ENCODE peak calls at places on chromosome 20, in five cellular contexts. A, L, P, V and W are unnamed samples.

GRCh38 chr20:53664121-53664520 is 70.5 kb upstream of the ZNF217 start:
- DNase-seq in A (no peak), L (no peak), P (peak; percentile 26), V (peak; percentile 39), W (no peak)

GRCh38 chr20:34334654-34335407 is 28.2 kb upstream of the ITCH start:
- DNase-seq in A (no peak), L (no peak), P (no peak), V (no peak), W (no peak)

GRCh38 chr20:40497781-40498691 is 191.0 kb downstream of the MAFB start:
- DNase-seq in A (no peak), L (peak; percentile 87), P (no peak), V (no peak), W (peak; percentile 11)

GRCh38 chr20:56513096-56513806 is 11.3 kb upstream of the FAM209A start:
- DNase-seq in A (no peak), L (no peak), P (peak; percentile 42), V (no peak), W (no peak)

GRCh38 chr20:25017257-25017803 is 24.8 kb upstream of the APMAP start:
- DNase-seq in A (no peak), L (peak; percentile 54), P (peak; percentile 94), V (peak; percentile 98), W (peak; percentile 98)

GRCh38 chr20:59723108-59723500 is 118.8 kb downstream of the PHACTR3 start:
- DNase-seq in A (no peak), L (no peak), P (no peak), V (no peak), W (no peak)

GRCh38 chr20:11267131-11267761 is 593.4 kb upstream of the JAG1 start:
- DNase-seq in A (peak; percentile 74), L (no peak), P (no peak), V (no peak), W (peak; percentile 50)

GRCh38 chr20:2178328-2179232 is 77.0 kb downstream of the STK35 start:
- DNase-seq in A (no peak), L (no peak), P (peak; percentile 76), V (peak; percentile 35), W (no peak)

GRCh38 chr20:53409177-53409576 is 184.5 kb downstream of the ZNF217 start:
- DNase-seq in A (no peak), L (no peak), P (no peak), V (no peak), W (no peak)

GRCh38 chr20:14700641-14700965 is 363.2 kb upstream of the FLRT3 start:
- DNase-seq in A (no peak), L (no peak), P (no peak), V (no peak), W (no peak)

GRCh38 chr20:57736738-57737347 is 27.0 kb upstream of the PMEPA1 start:
- DNase-seq in A (no peak), L (no peak), P (no peak), V (no peak), W (no peak)

GRCh38 chr20:58717278-58718091 is 24.9 kb downstream of the NPEPL1 start:
- DNase-seq in A (peak; percentile 17), L (no peak), P (peak; percentile 79), V (peak; percentile 24), W (peak; percentile 7)

GRCh38 chr20:9363673-9364072 is 150.7 kb upstream of the LAMP5 start:
- DNase-seq in A (no peak), L (no peak), P (no peak), V (no peak), W (no peak)

GRCh38 chr20:52536841-52537400 is 345.3 kb upstream of the ZFP64 start:
- DNase-seq in A (no peak), L (no peak), P (no peak), V (no peak), W (no peak)

GRCh38 chr20:23232219-23232581 is 118.4 kb upstream of the NXT1 start:
- DNase-seq in A (no peak), L (no peak), P (peak; percentile 77), V (no peak), W (no peak)

GRCh38 chr20:11682285-11682684 is 235.4 kb upstream of the BTBD3 start:
- DNase-seq in A (no peak), L (no peak), P (no peak), V (no peak), W (no peak)

GRCh38 chr20:2237059-2237458 is 58.7 kb upstream of the TGM3 start:
- DNase-seq in A (peak; percentile 22), L (peak; percentile 80), P (peak; percentile 92), V (peak; percentile 43), W (peak; percentile 39)

GRCh38 chr20:41005361-41005729 is 23.3 kb upstream of the TOP1 start:
- DNase-seq in A (peak; percentile 70), L (no peak), P (peak; percentile 98), V (peak; percentile 94), W (peak; percentile 92)

GRCh38 chr20:32278199-32278643 is 770 bp downstream of the KIF3B start:
- DNase-seq in A (no peak), L (no peak), P (no peak), V (no peak), W (no peak)

GRCh38 chr20:22466447-22467171 is 117.8 kb downstream of the FOXA2 start:
- DNase-seq in A (no peak), L (no peak), P (no peak), V (no peak), W (no peak)

GRCh38 chr20:46990017-46990810 is 95.6 kb downstream of the EYA2 start:
- DNase-seq in A (no peak), L (no peak), P (peak; percentile 90), V (no peak), W (no peak)

GRCh38 chr20:58306421-58307261 is 2.9 kb upstream of the RAB22A start:
- DNase-seq in A (no peak), L (peak; percentile 86), P (no peak), V (peak; percentile 62), W (no peak)

GRCh38 chr20:4869290-4870193 is 131.8 kb downstream of the SLC23A2 start:
- DNase-seq in A (no peak), L (no peak), P (no peak), V (no peak), W (no peak)

GRCh38 chr20:40949346-40949745 is 79.3 kb upstream of the TOP1 start:
- DNase-seq in A (no peak), L (no peak), P (no peak), V (no peak), W (no peak)

GRCh38 chr20:663315-664090 is 10.5 kb upstream of the SRXN1 start:
- DNase-seq in A (no peak), L (peak; percentile 70), P (no peak), V (no peak), W (no peak)

GRCh38 chr20:58040447-58041290 is 187.8 kb downstream of the ANKRD60 start:
- DNase-seq in A (no peak), L (no peak), P (peak; percentile 79), V (no peak), W (no peak)

GRCh38 chr20:3163099-3164042 is 3.7 kb upstream of the FASTKD5 start:
- DNase-seq in A (no peak), L (no peak), P (peak; percentile 71), V (no peak), W (peak; percentile 1)

GRCh38 chr20:23257848-23258746 is 92.5 kb upstream of the NXT1 start:
- DNase-seq in A (no peak), L (no peak), P (no peak), V (no peak), W (no peak)

GRCh38 chr20:51525241-51526104 is 17.0 kb downstream of the NFATC2 start:
- DNase-seq in A (no peak), L (peak; percentile 83), P (no peak), V (no peak), W (no peak)

GRCh38 chr20:5890773-5891441 is 59.4 kb downstream of the TRMT6 start:
- DNase-seq in A (no peak), L (no peak), P (no peak), V (no peak), W (no peak)

GRCh38 chr20:48207505-48207904 is 422.2 kb upstream of the SULF2 start:
- DNase-seq in A (no peak), L (no peak), P (no peak), V (no peak), W (no peak)

GRCh38 chr20:48204499-48204898 is 419.2 kb upstream of the SULF2 start:
- DNase-seq in A (no peak), L (no peak), P (no peak), V (no peak), W (no peak)

GRCh38 chr20:48203252-48203651 is 418.0 kb upstream of the SULF2 start:
- DNase-seq in A (peak; percentile 53), L (no peak), P (no peak), V (no peak), W (no peak)

GRCh38 chr20:48205786-48206185 is 420.5 kb upstream of the SULF2 start:
- DNase-seq in A (no peak), L (no peak), P (no peak), V (no peak), W (no peak)

GRCh38 chr20:48205281-48205782 is 420.1 kb upstream of the SULF2 start:
- DNase-seq in A (no peak), L (no peak), P (no peak), V (no peak), W (no peak)
- TF ChIP-seq CTCF in A (no peak), L (no peak), P (no peak), V (no peak), W (no peak)

GRCh38 chr20:35742741-35743523 is 872 bp upstream of the RBM39 start:
- DNase-seq in A (no peak), L (no peak), P (no peak), V (no peak), W (no peak)
- TF ChIP-seq POLR2A in A (no peak), L (peak; percentile 31), P (no peak), V (no peak), W (no peak)

DNA sequence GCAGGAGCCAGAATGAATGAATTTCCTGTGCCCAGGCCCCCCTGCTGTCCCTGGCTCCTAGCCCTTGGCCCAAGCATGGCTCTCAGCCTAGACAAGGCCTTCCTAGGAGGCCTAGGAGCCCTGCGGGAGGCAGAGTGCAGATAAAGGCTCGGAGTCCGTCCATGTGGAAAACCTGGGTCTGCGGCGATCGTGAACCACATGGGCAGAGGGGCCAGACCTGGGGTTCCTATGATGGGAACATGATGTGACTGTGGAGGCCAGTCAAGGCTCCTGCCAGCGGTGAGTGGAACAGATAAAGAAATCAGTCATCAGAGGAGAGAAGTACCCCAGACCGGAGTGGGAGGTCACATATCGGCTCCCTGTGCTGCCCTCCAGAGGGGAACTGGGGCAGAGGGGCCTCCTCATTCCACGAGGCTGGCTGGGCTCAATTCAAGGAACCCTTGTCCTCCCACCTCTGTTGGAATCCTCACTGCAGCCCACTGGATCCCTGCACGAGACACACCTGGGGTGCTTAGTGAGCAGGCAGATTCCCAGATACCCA is 5.8 kb upstream of the VSTM2L start:
- DNase-seq in A (no peak), L (no peak), P (no peak), V (no peak), W (no peak)
- TF ChIP-seq CTCF in A (no peak), L (peak; percentile 13), P (no peak), V (no peak), W (no peak)

DNA sequence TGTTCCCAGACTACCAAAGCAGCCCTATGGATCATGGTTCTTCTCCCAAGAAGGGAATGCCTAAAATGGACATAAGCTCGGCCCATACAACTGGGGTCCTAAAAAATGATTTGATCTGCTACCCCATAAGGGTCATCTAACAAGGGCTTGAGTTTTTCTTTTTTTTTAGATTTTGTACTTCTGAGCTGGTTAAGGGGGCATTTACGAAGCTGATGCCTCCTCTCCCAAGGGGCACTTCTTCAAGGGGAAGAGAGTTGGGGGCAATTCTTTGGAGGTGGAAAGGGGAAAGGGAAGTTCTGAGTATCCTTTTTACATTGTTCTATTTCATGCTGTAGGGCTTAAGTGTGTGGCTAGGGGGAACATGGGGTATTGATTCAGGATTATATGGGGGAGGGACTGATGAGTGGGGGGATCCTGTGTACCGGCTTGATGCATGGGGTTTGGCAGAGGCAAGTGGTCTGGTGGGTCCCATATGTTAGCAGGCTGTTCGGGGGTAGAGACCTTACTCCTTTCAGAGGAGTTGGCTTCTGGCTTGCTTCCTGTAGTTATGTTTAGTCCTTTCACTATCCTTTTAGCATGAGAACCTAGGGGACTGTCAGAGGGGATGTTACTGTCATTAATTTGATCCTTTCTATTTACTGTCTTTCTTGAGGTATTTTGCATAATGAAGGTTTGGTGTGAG is 8.1 kb upstream of the ZNFX1 start:
- DNase-seq in A (no peak), L (no peak), P (no peak), V (no peak), W (no peak)
- TF ChIP-seq POLR2A in A (no peak), L (no peak), P (no peak), V (no peak), W (no peak)